ENCODE peak calls at places on chromosomes 1 and 21, in five cellular contexts. U is osteoblast; A is BE2C; Y is CD8-positive, alpha-beta T cell; G is fibroblast of mammary gland. W is an unnamed sample.

GRCh38 chr1:153238536-153238935 is 21.0 kb upstream of the LORICRIN start:
- DNase-seq in U (no peak), A (no peak), Y (no peak), G (no peak), W (no peak)

GRCh38 chr1:208219659-208220282 is 24.4 kb downstream of the PLXNA2 start:
- DNase-seq in U (no peak), A (no peak), Y (no peak), G (peak), W (no peak)

GRCh38 chr21:36908260-36908908 is 58.1 kb downstream of the HLCS start:
- DNase-seq in U (no peak), A (no peak), Y (no peak), G (no peak), W (no peak)

GRCh38 chr1:92951141-92951582 is 10.1 kb downstream of the DIPK1A start:
- DNase-seq in U (no peak), A (no peak), Y (no peak), G (peak), W (no peak)

GRCh38 chr1:2593251-2593878 is 6.8 kb downstream of the PRXL2B start:
- DNase-seq in U (peak), A (no peak), Y (no peak), G (no peak), W (no peak)

GRCh38 chr1:90964444-90965035 is 57.3 kb downstream of the ZNF644 start:
- DNase-seq in U (no peak), A (no peak), Y (no peak), G (peak), W (no peak)

GRCh38 chr1:36125129-36125991 is at the start of gene COL8A2:
- DNase-seq in U (peak), A (no peak), Y (no peak), G (no peak), W (no peak)

GRCh38 chr1:153677718-153678518 is 570 bp upstream of the NPR1 start:
- DNase-seq in U (peak), A (peak), Y (no peak), G (peak), W (peak)

GRCh38 chr1:214513394-214513793 is 38.0 kb downstream of the PTPN14 start:
- DNase-seq in U (peak), A (no peak), Y (no peak), G (no peak), W (no peak)

GRCh38 chr1:53371851-53372250 is 44.0 kb upstream of the LRP8 start:
- DNase-seq in U (no peak), A (no peak), Y (no peak), G (no peak), W (no peak)

GRCh38 chr1:205972081-205972480 is 28.8 kb upstream of the SLC26A9 start:
- DNase-seq in U (no peak), A (no peak), Y (no peak), G (no peak), W (no peak)

GRCh38 chr21:34688145-34688544 is 19.4 kb downstream of the CLIC6 start:
- DNase-seq in U (peak), A (peak), Y (no peak), G (peak), W (no peak)

GRCh38 chr1:31633117-31633516 is 11.6 kb downstream of the PEF1 start:
- DNase-seq in U (no peak), A (no peak), Y (no peak), G (no peak), W (no peak)

GRCh38 chr1:211738709-211739301 is 63.4 kb upstream of the NEK2 start:
- DNase-seq in U (no peak), A (no peak), Y (no peak), G (no peak), W (no peak)

GRCh38 chr1:85707267-85707989 is 805 bp downstream of the ZNHIT6 start:
- DNase-seq in U (no peak), A (no peak), Y (no peak), G (no peak), W (no peak)

GRCh38 chr1:105793541-105794146 is 1262.8 kb upstream of the PRMT6 start:
- DNase-seq in U (peak), A (peak), Y (no peak), G (peak), W (peak)

GRCh38 chr1:8439015-8439702 is 121.2 kb downstream of the SLC45A1 start:
- DNase-seq in U (peak), A (peak), Y (no peak), G (peak), W (no peak)

GRCh38 chr1:87950369-87950768 is 621.7 kb downstream of the LMO4 start:
- DNase-seq in U (no peak), A (no peak), Y (no peak), G (no peak), W (no peak)

GRCh38 chr1:165011947-165012346 is 344.6 kb downstream of the LMX1A start:
- DNase-seq in U (no peak), A (no peak), Y (no peak), G (no peak), W (no peak)
- TF ChIP-seq CTCF in U (no peak), A (no peak), Y (no peak), G (no peak), W (no peak)

GRCh38 chr1:98659879-98660278 is 1.6 kb upstream of the SNX7 start:
- DNase-seq in U (peak), A (no peak), Y (no peak), G (no peak), W (no peak)

GRCh38 chr1:98661544-98662353 is at the start of gene SNX7:
- DNase-seq in U (peak), A (peak), Y (no peak), G (peak), W (peak)

GRCh38 chr1:98660941-98661543 is 479 bp upstream of the SNX7 start:
- DNase-seq in U (peak), A (no peak), Y (no peak), G (no peak), W (no peak)

GRCh38 chr1:98662354-98662665 is 789 bp downstream of the SNX7 start:
- DNase-seq in U (no peak), A (no peak), Y (no peak), G (no peak), W (no peak)
- TF ChIP-seq CTCF in U (no peak), A (no peak), Y (no peak), G (no peak), W (no peak)

GRCh38 chr1:236451796-236452373 is 57.8 kb downstream of the EDARADD start:
- DNase-seq in U (no peak), A (peak), Y (peak), G (peak), W (no peak)
- TF ChIP-seq CTCF in U (peak), A (peak), Y (no peak), G (peak), W (peak)

GRCh38 chr1:20481643-20482498 is 4.1 kb downstream of the CAMK2N1 start:
- DNase-seq in U (peak), A (no peak), Y (no peak), G (no peak), W (no peak)

GRCh38 chr1:20485527-20486456 is at the start of gene CAMK2N1:
- DNase-seq in U (peak), A (peak), Y (peak), G (peak), W (peak)

GRCh38 chr1:20484526-20485462 is 1.2 kb downstream of the CAMK2N1 start:
- DNase-seq in U (peak), A (no peak), Y (no peak), G (no peak), W (peak)

GRCh38 chr1:20483098-20483832 is 2.7 kb downstream of the CAMK2N1 start:
- DNase-seq in U (peak), A (no peak), Y (no peak), G (no peak), W (no peak)

DNA sequence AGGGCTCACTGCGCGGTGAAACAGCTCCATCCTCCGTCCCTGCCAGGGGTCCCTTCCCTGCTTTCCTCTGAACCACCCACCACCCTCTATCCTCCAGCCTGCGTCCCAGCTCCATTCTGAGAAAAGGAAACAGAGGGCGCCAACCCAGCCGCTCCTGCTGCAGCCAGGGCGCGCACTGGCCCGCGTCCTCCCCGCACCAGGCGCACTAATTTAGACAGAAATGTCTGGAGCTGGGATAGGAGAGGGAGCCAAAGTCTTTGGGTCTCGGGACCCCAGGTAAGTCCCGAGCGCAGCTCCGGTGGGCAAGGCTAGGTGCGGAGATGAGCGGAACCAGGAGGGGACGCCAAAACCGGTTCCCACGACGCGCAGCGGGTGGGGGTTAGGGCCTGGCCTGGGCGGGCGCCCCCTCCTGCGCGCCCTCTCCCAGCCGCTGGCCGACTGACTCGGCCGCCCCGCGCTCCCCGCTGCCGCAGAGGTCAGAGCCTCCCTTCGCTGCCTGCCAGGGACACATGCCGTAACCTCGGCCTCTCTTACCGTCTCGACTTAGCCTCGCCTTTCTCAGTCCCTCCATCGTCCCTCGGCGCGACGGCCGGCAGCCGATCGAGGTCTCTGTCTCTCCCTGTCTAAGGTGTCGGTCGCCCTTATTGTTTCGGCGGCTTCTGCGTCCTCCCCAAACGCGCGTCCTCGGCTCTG is 2.0 kb downstream of the CAMK2N1 start:
- DNase-seq in U (peak), A (peak), Y (no peak), G (no peak), W (peak)
- TF ChIP-seq CTCF in U (no peak), A (peak), Y (no peak), G (no peak), W (peak)

GRCh38 chr1:230306158-230306557 is 120.0 kb downstream of the PGBD5 start:
- DNase-seq in U (no peak), A (no peak), Y (no peak), G (no peak), W (no peak)
- TF ChIP-seq CTCF in U (no peak), A (no peak), Y (no peak), G (no peak), W (no peak)

GRCh38 chr1:107479865-107480264 is 339.0 kb downstream of the NTNG1 start:
- DNase-seq in U (peak), A (peak), Y (no peak), G (no peak), W (no peak)

GRCh38 chr1:107483949-107484348 is 343.1 kb downstream of the NTNG1 start:
- DNase-seq in U (no peak), A (no peak), Y (no peak), G (no peak), W (no peak)

GRCh38 chr1:107474877-107475612 is 334.2 kb downstream of the NTNG1 start:
- DNase-seq in U (no peak), A (no peak), Y (no peak), G (peak), W (no peak)

GRCh38 chr1:107477233-107477632 is 336.4 kb downstream of the NTNG1 start:
- DNase-seq in U (no peak), A (peak), Y (no peak), G (peak), W (no peak)

DNA sequence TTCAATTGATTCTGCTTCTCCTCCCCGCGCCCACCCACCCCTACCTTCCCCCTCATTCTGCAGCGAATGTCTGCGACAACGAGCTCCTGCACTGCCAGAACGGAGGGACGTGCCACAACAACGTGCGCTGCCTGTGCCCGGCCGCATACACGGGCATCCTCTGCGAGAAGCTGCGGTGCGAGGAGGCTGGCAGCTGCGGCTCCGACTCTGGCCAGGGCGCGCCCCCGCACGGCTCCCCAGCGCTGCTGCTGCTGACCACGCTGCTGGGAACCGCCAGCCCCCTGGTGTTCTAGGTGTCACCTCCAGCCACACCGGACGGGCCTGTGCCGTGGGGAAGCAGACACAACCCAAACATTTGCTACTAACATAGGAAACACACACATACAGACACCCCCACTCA is 339.7 kb downstream of the NTNG1 start:
- DNase-seq in U (no peak), A (peak), Y (no peak), G (no peak), W (no peak)
- TF ChIP-seq CTCF in U (no peak), A (peak), Y (no peak), G (no peak), W (no peak)

DNA sequence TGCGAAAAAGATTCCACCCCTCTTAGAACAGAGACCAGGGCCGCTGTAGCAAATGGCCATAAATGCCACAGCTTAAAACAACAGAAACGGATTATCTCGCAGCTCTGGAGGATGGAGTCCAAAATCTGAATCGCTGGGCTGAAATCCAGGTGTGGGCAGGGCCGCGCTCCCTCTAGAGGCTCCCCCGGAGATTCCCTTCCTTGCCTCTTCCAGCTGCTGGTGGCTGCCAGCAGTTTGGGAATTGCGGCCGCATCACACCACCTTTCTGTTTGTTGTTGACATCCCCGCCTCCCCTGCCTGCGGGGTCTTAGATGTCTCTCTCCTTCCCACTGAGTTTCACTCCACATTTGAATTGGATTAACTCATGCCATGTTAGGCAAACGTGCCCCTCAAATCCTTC is 15.6 kb downstream of the PDE9A start:
- DNase-seq in U (no peak), A (no peak), Y (no peak), G (peak), W (no peak)
- TF ChIP-seq CTCF in U (no peak), A (no peak), Y (no peak), G (peak), W (peak)

GRCh38 chr1:164558461-164559341 is at the start of gene PBX1:
- DNase-seq in U (peak), A (peak), Y (peak), G (peak), W (peak)
- TF ChIP-seq CTCF in U (no peak), A (no peak), Y (no peak), G (no peak), W (no peak)

DNA sequence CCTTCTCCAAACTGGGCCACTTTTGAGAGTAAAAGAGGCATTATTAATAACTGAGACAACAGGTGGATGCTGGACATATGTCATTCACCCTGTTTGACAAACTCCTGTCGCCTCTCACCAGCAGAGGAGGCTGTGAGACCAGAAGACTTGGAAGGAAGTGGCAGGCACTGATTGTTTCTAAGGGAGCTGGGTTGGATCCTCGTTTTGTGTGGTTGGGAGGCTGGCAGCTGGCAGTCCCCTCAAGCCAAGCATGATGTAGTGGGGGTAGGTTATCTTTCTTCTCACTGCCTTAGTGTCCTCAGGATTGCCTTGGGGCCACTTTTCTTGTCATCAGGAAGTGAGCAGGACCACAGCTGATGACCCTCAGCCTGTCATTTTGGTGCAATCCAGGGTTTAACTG is 86.5 kb upstream of the KCNJ15 start:
- DNase-seq in U (peak), A (no peak), Y (no peak), G (peak), W (no peak)
- TF ChIP-seq CTCF in U (peak), A (no peak), Y (no peak), G (peak), W (peak)

DNA sequence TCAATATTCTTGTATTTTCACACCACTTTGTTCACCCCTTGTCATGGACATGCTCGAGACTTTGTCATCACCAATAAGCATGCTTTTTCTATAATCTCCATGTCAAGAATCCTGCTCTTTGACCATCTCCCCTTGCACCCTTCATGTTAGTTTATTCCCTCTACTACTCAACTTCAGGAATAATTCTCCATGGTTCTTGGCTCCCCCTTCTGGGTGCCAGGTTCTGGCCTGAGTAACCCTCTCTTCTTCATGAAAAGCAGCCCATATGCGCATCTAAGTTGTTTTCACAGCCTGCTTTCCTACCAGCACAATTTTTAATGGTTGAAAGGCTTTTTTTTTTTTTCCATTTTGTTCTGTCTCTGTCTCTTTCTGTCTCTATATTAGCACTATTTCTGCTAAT is 160.7 kb downstream of the LEPR start:
- DNase-seq in U (no peak), A (no peak), Y (no peak), G (peak), W (no peak)
- TF ChIP-seq CTCF in U (peak), A (no peak), Y (no peak), G (peak), W (no peak)

W was measured in progenitor cell of endocrine pancreas.